ENCODE peak calls at places on chromosomes 12 and 14, in seven cellular contexts. U is GM23338; L is H9; B is uterus; K is adrenal gland; F is CD8-positive, alpha-beta T cell; E is lung. H is an unnamed sample. For H3K4me1, the result is how much of the 10 kb centered on the place peaks cover.

GRCh38 chr12:93802698-93803097 is 125.5 kb downstream of the CRADD start:
- DNase-seq in U (peak), L (no peak), B (no peak), K (no peak), F (no peak), E (no peak), H (no peak)

GRCh38 chr14:101115652-101116051 is 212.1 kb upstream of the RTL1 start:
- DNase-seq in U (no peak), L (no peak), B (no peak), K (peak), F (peak), E (no peak), H (no peak)

GRCh38 chr14:36502558-36503508 is 17.2 kb downstream of the NKX2-1 start:
- DNase-seq in U (no peak), L (no peak), B (no peak), K (no peak), F (no peak), E (no peak), H (no peak)

GRCh38 chr12:75208851-75209781 is 523 bp downstream of the KCNC2 start:
- DNase-seq in U (peak), L (peak), B (no peak), K (peak), F (no peak), E (no peak), H (no peak)

GRCh38 chr14:31070431-31070830 is 44.3 kb upstream of the STRN3 start:
- DNase-seq in U (no peak), L (no peak), B (no peak), K (no peak), F (no peak), E (no peak), H (no peak)

GRCh38 chr12:47822863-47823262 is 3.2 kb upstream of the HDAC7 start:
- DNase-seq in U (no peak), L (no peak), B (no peak), K (no peak), F (no peak), E (no peak), H (no peak)

GRCh38 chr14:20215196-20215595 is 8.3 kb upstream of the OR11H6 start:
- DNase-seq in U (no peak), L (no peak), B (no peak), K (no peak), F (no peak), E (no peak), H (no peak)

GRCh38 chr14:96206461-96206860 is 1.8 kb downstream of the BDKRB2 start:
- DNase-seq in U (no peak), L (no peak), B (no peak), K (no peak), F (no peak), E (no peak), H (peak)

GRCh38 chr12:98698603-98699463 is 53.7 kb downstream of the APAF1 start:
- DNase-seq in U (peak), L (no peak), B (peak), K (peak), F (peak), E (peak), H (peak)

GRCh38 chr14:100320157-100320856 is 2.8 kb upstream of the SLC25A47 start:
- DNase-seq in U (no peak), L (no peak), B (no peak), K (no peak), F (no peak), E (no peak), H (no peak)

GRCh38 chr14:32358781-32359180 is 29.7 kb downstream of the AKAP6 start:
- DNase-seq in U (peak), L (no peak), B (no peak), K (no peak), F (no peak), E (no peak), H (no peak)

GRCh38 chr12:77782034-77782433 is 48.7 kb upstream of the NAV3 start:
- DNase-seq in U (peak), L (peak), B (no peak), K (no peak), F (no peak), E (no peak), H (no peak)

GRCh38 chr12:15562263-15562662 is 226.9 kb downstream of the EPS8 start:
- DNase-seq in U (no peak), L (no peak), B (no peak), K (no peak), F (no peak), E (no peak), H (no peak)

GRCh38 chr14:29637406-29637805 is 290.2 kb downstream of the PRKD1 start:
- DNase-seq in U (no peak), L (no peak), B (no peak), K (peak), F (no peak), E (peak), H (peak)

GRCh38 chr14:55604900-55605418 is 25.0 kb downstream of the KTN1 start:
- DNase-seq in U (no peak), L (no peak), B (no peak), K (no peak), F (no peak), E (no peak), H (no peak)
- H3K4me1 ChIP-seq in U (half or more), L (under half), B (under half), K (under half), F (under half), E (under half), H (under half)

GRCh38 chr14:93049295-93049694 is 66.4 kb downstream of the ITPK1 start:
- DNase-seq in U (no peak), L (no peak), B (no peak), K (no peak), F (no peak), E (no peak), H (no peak)
- H3K4me1 ChIP-seq in U (half or more), L (under half), B (under half), K (under half), F (under half), E (under half), H (half or more)

GRCh38 chr12:3136641-3137267 is 59.6 kb downstream of the TSPAN9 start:
- DNase-seq in U (no peak), L (peak), B (no peak), K (no peak), F (no peak), E (no peak), H (no peak)
- H3K4me1 ChIP-seq in U (under half), L (under half), B (under half), K (under half), F (under half), E (under half), H (under half)

GRCh38 chr14:23119362-23120327 is 590 bp upstream of the CEBPE start:
- DNase-seq in U (no peak), L (no peak), B (no peak), K (no peak), F (peak), E (no peak), H (no peak)

GRCh38 chr14:23121401-23121800 is 2.3 kb upstream of the CEBPE start:
- DNase-seq in U (no peak), L (no peak), B (peak), K (peak), F (no peak), E (no peak), H (peak)

GRCh38 chr14:23120405-23121251 is 1.6 kb upstream of the CEBPE start:
- DNase-seq in U (peak), L (peak), B (peak), K (peak), F (peak), E (peak), H (peak)

GRCh38 chr14:23117371-23118020 is 1.6 kb downstream of the CEBPE start:
- DNase-seq in U (no peak), L (no peak), B (no peak), K (no peak), F (no peak), E (no peak), H (no peak)

GRCh38 chr14:23118506-23119361 is at the start of gene CEBPE:
- DNase-seq in U (no peak), L (no peak), B (no peak), K (no peak), F (no peak), E (no peak), H (no peak)
- H3K4me1 ChIP-seq in U (under half), L (under half), B (under half), K (under half), F (half or more), E (under half), H (under half)

GRCh38 chr14:74951443-74952194 is 3.8 kb downstream of the PGF start:
- DNase-seq in U (no peak), L (no peak), B (no peak), K (no peak), F (no peak), E (no peak), H (no peak)

GRCh38 chr14:74954232-74954946 is 1.0 kb downstream of the PGF start:
- DNase-seq in U (no peak), L (no peak), B (no peak), K (no peak), F (no peak), E (no peak), H (no peak)

GRCh38 chr14:74953686-74954085 is 1.7 kb downstream of the PGF start:
- DNase-seq in U (no peak), L (no peak), B (no peak), K (no peak), F (no peak), E (no peak), H (no peak)

GRCh38 chr14:74952195-74952665 is 3.2 kb downstream of the PGF start:
- DNase-seq in U (no peak), L (no peak), B (no peak), K (no peak), F (no peak), E (no peak), H (no peak)

GRCh38 chr14:74952697-74953484 is 2.5 kb downstream of the PGF start:
- DNase-seq in U (no peak), L (no peak), B (no peak), K (no peak), F (no peak), E (no peak), H (no peak)
- H3K4me1 ChIP-seq in U (under half), L (under half), B (under half), K (under half), F (under half), E (under half), H (under half)

GRCh38 chr14:98174031-98174430 is 1098.0 kb downstream of the BCL11B start:
- DNase-seq in U (no peak), L (no peak), B (no peak), K (no peak), F (no peak), E (no peak), H (no peak)

GRCh38 chr14:98172243-98172778 is 1099.7 kb downstream of the BCL11B start:
- DNase-seq in U (no peak), L (no peak), B (no peak), K (no peak), F (no peak), E (no peak), H (no peak)

GRCh38 chr14:98173291-98173690 is 1098.7 kb downstream of the BCL11B start:
- DNase-seq in U (no peak), L (no peak), B (no peak), K (no peak), F (peak), E (no peak), H (no peak)

GRCh38 chr14:98170580-98170979 is 1101.4 kb downstream of the BCL11B start:
- DNase-seq in U (no peak), L (no peak), B (no peak), K (no peak), F (no peak), E (no peak), H (no peak)

GRCh38 chr14:98171654-98172053 is 1100.3 kb downstream of the BCL11B start:
- DNase-seq in U (no peak), L (no peak), B (no peak), K (no peak), F (no peak), E (no peak), H (no peak)
- H3K4me1 ChIP-seq in U (under half), L (under half), B (under half), K (under half), F (half or more), E (under half), H (under half)

DNA sequence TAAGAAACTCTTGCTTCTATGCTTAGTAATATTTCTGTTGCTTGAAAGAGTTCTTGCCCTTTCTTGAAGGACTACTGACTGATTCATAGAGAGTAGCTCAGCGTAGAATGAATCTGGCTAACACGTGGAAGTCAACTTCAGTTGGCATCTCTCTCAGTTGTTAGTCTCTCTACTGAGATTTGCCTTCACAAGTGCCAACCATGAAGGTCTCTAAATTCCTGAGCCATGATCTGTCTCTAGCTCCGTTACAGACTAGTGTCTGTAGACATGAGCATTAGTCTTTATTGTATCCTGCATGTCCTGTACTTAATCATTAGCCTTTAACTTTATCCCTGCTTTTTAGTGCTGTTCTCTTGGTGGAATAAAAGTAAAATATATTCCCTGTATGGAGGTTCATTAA is 19.1 kb upstream of the ALX1 start:
- DNase-seq in U (no peak), L (no peak), B (no peak), K (no peak), F (no peak), E (no peak), H (no peak)
- H3K4me1 ChIP-seq in U (under half), L (under half), B (under half), K (under half), F (under half), E (under half), H (under half)

GRCh38 chr12:53976172-53976822 is 1.5 kb upstream of the HOTAIR start:
- DNase-seq in U (peak), L (no peak), B (no peak), K (no peak), F (no peak), E (no peak), H (no peak)
- H3K4me1 ChIP-seq in U (under half), L (under half), B (under half), K (under half), F (under half), E (under half), H (under half)

GRCh38 chr12:104307655-104308000 is 4.1 kb downstream of the EID3 start:
- DNase-seq in U (no peak), L (no peak), B (no peak), K (no peak), F (no peak), E (no peak), H (no peak)
- H3K4me1 ChIP-seq in U (under half), L (under half), B (under half), K (under half), F (under half), E (under half), H (under half)